ENCODE peak calls at places on chromosomes 1 and 21, in six cellular contexts. L is NT2/D1, X is HAP-1, I is esophagus squamous epithelium, F is right lobe of liver, Z is pancreas. D is an unnamed sample.

GRCh38 chr1:165887877-165888551 is 60.6 kb downstream of the UCK2 start:
- DNase-seq in F (no peak), Z (no peak), L (no peak), X (no peak), I (no peak), D (no peak)

GRCh38 chr1:45953934-45954333 is 150.5 kb downstream of the MAST2 start:
- DNase-seq in L (peak; percentile 68), Z (no peak), F (no peak), X (no peak), I (no peak), D (no peak)

GRCh38 chr1:10897981-10898728 is 101.7 kb upstream of the CASZ1 start:
- DNase-seq in X (no peak), L (no peak), I (no peak), F (no peak), Z (no peak), D (no peak)

GRCh38 chr1:37186246-37186756 is 152.0 kb upstream of the GRIK3 start:
- DNase-seq in Z (peak; percentile 81), L (no peak), X (no peak), F (no peak), I (no peak), D (no peak)

GRCh38 chr1:175270361-175270760 is 77.8 kb upstream of the KIAA0040 start:
- DNase-seq in F (no peak), X (no peak), L (no peak), I (no peak), Z (no peak), D (no peak)

GRCh38 chr1:229714964-229715603 is 89.0 kb downstream of the URB2 start:
- DNase-seq in F (no peak), L (no peak), I (no peak), Z (peak; percentile 83), X (peak; percentile 13), D (peak; percentile 16)

GRCh38 chr1:31011719-31012118 is 53.8 kb downstream of the PUM1 start:
- DNase-seq in Z (no peak), X (no peak), I (no peak), F (no peak), L (no peak), D (no peak)

GRCh38 chr1:147853391-147853790 is 49.2 kb upstream of the GJA8 start:
- DNase-seq in Z (no peak), X (no peak), L (no peak), I (no peak), F (no peak), D (no peak)

GRCh38 chr21:42388740-42389448 is 7.0 kb downstream of the TMPRSS3 start:
- DNase-seq in I (no peak), L (no peak), X (no peak), Z (peak; percentile 61), F (peak; percentile 27), D (no peak)

GRCh38 chr1:221337106-221337505 is 404.8 kb downstream of the DUSP10 start:
- DNase-seq in Z (no peak), X (no peak), F (no peak), L (no peak), I (no peak), D (no peak)

GRCh38 chr21:17498586-17498985 is 14.3 kb upstream of the CXADR start:
- DNase-seq in I (no peak), L (no peak), X (no peak), F (no peak), Z (no peak), D (no peak)

GRCh38 chr1:85275701-85276289 is 637 bp downstream of the BCL10 start:
- DNase-seq in Z (no peak), F (no peak), X (no peak), I (no peak), L (no peak), D (peak; percentile 26)

GRCh38 chr1:57026942-57027341 is 61.1 kb upstream of the C8B start:
- DNase-seq in F (no peak), I (no peak), X (no peak), Z (no peak), L (no peak), D (no peak)

GRCh38 chr1:164728719-164729118 is 169.7 kb downstream of the PBX1 start:
- DNase-seq in X (no peak), I (no peak), L (no peak), F (no peak), Z (no peak), D (no peak)

GRCh38 chr1:9207715-9208114 is 26.9 kb upstream of the H6PD start:
- DNase-seq in Z (no peak), F (no peak), L (no peak), I (no peak), X (no peak), D (no peak)

GRCh38 chr1:46595127-46595526 is 8.9 kb downstream of the MKNK1 start:
- DNase-seq in L (no peak), I (no peak), Z (no peak), F (peak; percentile 66), X (no peak), D (no peak)

GRCh38 chr1:212612251-212612961 is 3.8 kb downstream of the ATF3 start:
- DNase-seq in Z (no peak), X (peak; percentile 42), L (no peak), I (no peak), F (no peak), D (no peak)

GRCh38 chr1:7478797-7479499 is 292.1 kb upstream of the VAMP3 start:
- DNase-seq in L (no peak), Z (peak; percentile 52), I (no peak), F (no peak), X (no peak), D (no peak)

DNA sequence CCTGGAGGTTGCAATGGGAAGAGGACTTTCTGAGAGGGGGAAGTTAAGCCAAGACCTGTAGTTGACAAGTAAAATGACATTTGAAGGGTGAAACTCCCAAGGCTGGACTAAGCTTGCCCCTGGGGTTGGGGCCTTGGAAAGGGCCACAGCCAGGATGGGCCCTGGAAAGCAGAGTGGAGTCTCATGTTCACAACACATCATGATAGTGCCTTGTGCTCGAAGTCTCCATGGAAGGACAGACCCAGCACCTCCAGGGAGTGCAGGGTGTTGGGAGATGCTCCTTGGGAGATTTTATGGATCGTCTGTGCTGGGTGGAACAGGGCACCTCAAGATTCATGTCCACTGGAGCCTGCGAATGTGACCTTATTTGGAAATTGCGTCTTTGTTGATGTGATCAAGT is 55.6 kb upstream of the ACTRT2 start:
- DNase-seq in L (no peak), Z (no peak), X (no peak), F (peak; percentile 15), I (no peak), D (no peak)
- H3K9me3 ChIP-seq in L (no peaks in the 10 kb centered on the region), Z (no peaks in the 10 kb centered on the region), X (no peaks in the 10 kb centered on the region), F (no peaks in the 10 kb centered on the region), I (no peaks in the 10 kb centered on the region), D (no peaks in the 10 kb centered on the region)

GRCh38 chr1:188433428-188433827 is 1604.7 kb downstream of the PLA2G4A start:
- DNase-seq in X (no peak), L (no peak), I (no peak), Z (no peak), F (no peak), D (no peak)
- H3K9me3 ChIP-seq in X (no peaks in the 10 kb centered on the region), L (no peaks in the 10 kb centered on the region), I (no peaks in the 10 kb centered on the region), Z (no peaks in the 10 kb centered on the region), F (no peaks in the 10 kb centered on the region), D (no peaks in the 10 kb centered on the region)

DNA sequence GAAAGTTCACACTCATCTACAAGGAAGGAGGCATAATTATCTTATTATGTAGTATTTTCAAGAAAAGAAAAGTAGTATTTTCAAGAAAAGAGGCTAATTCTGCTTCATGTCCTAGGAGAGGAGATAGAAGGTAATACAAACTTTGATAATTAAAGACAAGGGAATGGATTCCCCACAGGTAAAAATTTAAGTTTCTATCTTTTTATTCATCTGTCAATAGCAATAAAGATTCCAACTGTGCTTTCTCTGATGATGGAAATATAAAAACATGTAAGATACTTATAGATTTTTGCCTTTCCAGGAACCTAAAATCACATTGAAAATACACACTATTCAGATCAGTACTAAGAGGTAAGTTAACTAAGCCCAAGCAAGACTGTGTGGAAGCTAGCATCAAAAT is at the start of gene OR2M2:
- DNase-seq in X (no peak), F (no peak), Z (no peak), I (no peak), L (no peak), D (no peak)
- H3K9me3 ChIP-seq in X (no peaks in the 10 kb centered on the region), F (no peaks in the 10 kb centered on the region), Z (no peaks in the 10 kb centered on the region), I (no peaks in the 10 kb centered on the region), L (peaks cover 3% of the 10 kb centered on the region), D (no peaks in the 10 kb centered on the region)

GRCh38 chr1:52386458-52386857 is 17.8 kb downstream of the ORC1 start:
- DNase-seq in F (no peak), Z (no peak), L (peak; percentile 35), X (no peak), I (no peak), D (no peak)

DNA sequence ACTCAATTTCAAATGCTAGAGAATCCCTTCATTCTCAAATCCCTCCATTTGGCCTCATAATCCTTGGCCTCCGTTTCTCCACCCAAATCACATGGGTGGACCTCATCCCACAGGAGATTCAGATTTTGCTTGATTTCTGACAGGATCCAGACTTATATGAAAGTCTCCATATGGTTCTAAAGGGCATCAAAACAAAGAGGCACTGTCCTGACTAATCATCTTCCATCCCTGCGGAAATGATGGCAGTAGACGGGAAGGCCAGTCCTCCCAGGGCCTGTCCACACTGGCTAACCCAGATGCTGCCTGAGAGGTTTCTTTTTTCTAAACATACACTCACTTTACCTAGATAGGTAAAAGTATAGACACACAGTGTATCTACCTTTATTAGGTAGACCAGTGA is 18.8 kb downstream of the ORC1 start:
- DNase-seq in Z (no peak), I (no peak), L (no peak), F (no peak), X (no peak), D (no peak)
- H3K9me3 ChIP-seq in Z (no peaks in the 10 kb centered on the region), I (no peaks in the 10 kb centered on the region), L (no peaks in the 10 kb centered on the region), F (no peaks in the 10 kb centered on the region), X (no peaks in the 10 kb centered on the region), D (no peaks in the 10 kb centered on the region)

DNA sequence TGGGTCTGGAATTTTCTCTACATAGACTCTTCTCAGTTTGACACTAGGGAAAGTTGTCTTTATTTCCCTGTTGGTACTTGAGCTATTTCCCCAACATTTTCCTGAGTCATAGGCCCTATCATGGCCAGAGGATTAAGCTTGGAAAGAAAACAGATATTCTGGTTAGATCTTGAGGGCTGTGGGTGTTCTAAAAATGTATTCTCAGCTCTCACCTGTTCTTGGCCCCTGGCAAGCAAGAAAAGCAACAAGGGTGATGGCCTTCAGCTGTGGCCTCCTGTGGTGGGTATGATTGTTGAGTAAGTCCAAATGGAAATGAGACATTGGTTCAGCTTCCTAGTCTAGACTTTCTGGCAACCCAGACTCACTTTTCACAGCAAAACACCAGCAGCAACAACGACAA is 17.4 kb upstream of the LCE3A start:
- DNase-seq in Z (no peak), X (no peak), I (no peak), L (no peak), F (no peak), D (no peak)
- H3K9me3 ChIP-seq in Z (no peaks in the 10 kb centered on the region), X (no peaks in the 10 kb centered on the region), I (peaks cover 5% of the 10 kb centered on the region), L (no peaks in the 10 kb centered on the region), F (no peaks in the 10 kb centered on the region), D (peaks cover 2% of the 10 kb centered on the region)

GRCh38 chr21:30057108-30057507 is 109.5 kb downstream of the CLDN17 start:
- DNase-seq in F (no peak), L (no peak), I (no peak), Z (no peak), X (no peak), D (no peak)
- H3K9me3 ChIP-seq in F (no peaks in the 10 kb centered on the region), L (no peaks in the 10 kb centered on the region), I (no peaks in the 10 kb centered on the region), Z (no peaks in the 10 kb centered on the region), X (no peaks in the 10 kb centered on the region), D (no peaks in the 10 kb centered on the region)

DNA sequence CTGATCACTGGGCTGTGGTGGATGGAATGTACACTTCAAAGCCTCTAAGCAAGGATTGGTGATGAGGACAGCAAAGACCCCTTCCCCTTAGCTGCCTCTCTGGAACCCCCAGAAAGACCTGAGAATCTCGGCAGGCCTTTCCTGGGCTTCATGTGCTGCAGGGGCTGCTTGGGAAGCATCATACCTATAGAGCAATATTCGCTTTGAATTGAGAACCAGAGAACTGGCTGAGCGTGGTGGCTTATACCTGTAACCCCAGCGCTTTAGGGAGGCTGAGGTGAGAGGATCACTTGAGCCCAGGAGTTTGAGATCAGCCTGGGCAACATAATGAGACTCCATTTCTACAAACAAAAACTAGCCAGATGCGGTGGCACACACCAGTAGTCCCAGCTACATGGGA is 22.0 kb downstream of the CSF1 start:
- DNase-seq in L (no peak), I (no peak), Z (no peak), X (no peak), F (no peak), D (no peak)
- H3K9me3 ChIP-seq in L (peaks cover 4% of the 10 kb centered on the region), I (peaks cover 3% of the 10 kb centered on the region), Z (no peaks in the 10 kb centered on the region), X (peaks cover 7% of the 10 kb centered on the region), F (no peaks in the 10 kb centered on the region), D (no peaks in the 10 kb centered on the region)